ENCODE peak calls at places on chromosomes 7 and 10, in seven cellular contexts. One of them, this sample, is unnamed.

GRCh38 chr10:116238036-116238435 is 35.0 kb downstream of the GFRA1 start:
- DNase-seq in AG10803: no peak
- DNase-seq in IMR-90: no peak
- DNase-seq in epithelial cell of esophagus: no peak
- DNase-seq in neural progenitor cell: peak
- DNase-seq in heart right ventricle: no peak
- DNase-seq in foreskin fibroblast: no peak
- DNase-seq in this sample: no peak

GRCh38 chr10:98293550-98294269 is 25.7 kb upstream of the LOXL4 start:
- DNase-seq in AG10803: peak
- DNase-seq in IMR-90: no peak
- DNase-seq in epithelial cell of esophagus: peak
- DNase-seq in neural progenitor cell: no peak
- DNase-seq in heart right ventricle: peak
- DNase-seq in foreskin fibroblast: no peak
- DNase-seq in this sample: peak

GRCh38 chr7:84536256-84536870 is 341.8 kb upstream of the SEMA3A start:
- DNase-seq in AG10803: peak
- DNase-seq in IMR-90: no peak
- DNase-seq in epithelial cell of esophagus: peak
- DNase-seq in neural progenitor cell: no peak
- DNase-seq in heart right ventricle: no peak
- DNase-seq in foreskin fibroblast: no peak
- DNase-seq in this sample: no peak

GRCh38 chr7:47143344-47143743 is 438.6 kb downstream of the TNS3 start:
- DNase-seq in AG10803: peak
- DNase-seq in IMR-90: peak
- DNase-seq in epithelial cell of esophagus: no peak
- DNase-seq in neural progenitor cell: no peak
- DNase-seq in heart right ventricle: no peak
- DNase-seq in foreskin fibroblast: peak
- DNase-seq in this sample: peak

GRCh38 chr10:86411281-86411841 is 44.8 kb upstream of the GRID1 start:
- DNase-seq in AG10803: peak
- DNase-seq in IMR-90: peak
- DNase-seq in epithelial cell of esophagus: no peak
- DNase-seq in neural progenitor cell: no peak
- DNase-seq in heart right ventricle: peak
- DNase-seq in foreskin fibroblast: peak
- DNase-seq in this sample: peak

GRCh38 chr10:89458289-89458688 is 43.9 kb downstream of the IFIT5 start:
- DNase-seq in AG10803: peak
- DNase-seq in IMR-90: peak
- DNase-seq in epithelial cell of esophagus: peak
- DNase-seq in neural progenitor cell: no peak
- DNase-seq in heart right ventricle: no peak
- DNase-seq in foreskin fibroblast: peak
- DNase-seq in this sample: peak

GRCh38 chr10:67506083-67506756 is 189.8 kb downstream of the CTNNA3 start:
- DNase-seq in AG10803: no peak
- DNase-seq in IMR-90: no peak
- DNase-seq in epithelial cell of esophagus: no peak
- DNase-seq in neural progenitor cell: peak
- DNase-seq in heart right ventricle: no peak
- DNase-seq in foreskin fibroblast: no peak
- DNase-seq in this sample: no peak

GRCh38 chr10:70541738-70542564 is 60.6 kb downstream of the PRF1 start:
- DNase-seq in AG10803: no peak
- DNase-seq in IMR-90: no peak
- DNase-seq in epithelial cell of esophagus: no peak
- DNase-seq in neural progenitor cell: no peak
- DNase-seq in heart right ventricle: no peak
- DNase-seq in foreskin fibroblast: no peak
- DNase-seq in this sample: no peak

GRCh38 chr10:12333382-12334185 is 15.8 kb upstream of the CAMK1D start:
- DNase-seq in AG10803: peak
- DNase-seq in IMR-90: peak
- DNase-seq in epithelial cell of esophagus: peak
- DNase-seq in neural progenitor cell: no peak
- DNase-seq in heart right ventricle: peak
- DNase-seq in foreskin fibroblast: peak
- DNase-seq in this sample: peak

GRCh38 chr7:37285701-37286475 is 162.8 kb downstream of the ELMO1 start:
- DNase-seq in AG10803: no peak
- DNase-seq in IMR-90: no peak
- DNase-seq in epithelial cell of esophagus: no peak
- DNase-seq in neural progenitor cell: no peak
- DNase-seq in heart right ventricle: peak
- DNase-seq in foreskin fibroblast: no peak
- DNase-seq in this sample: no peak

GRCh38 chr7:164882-165660 is 27.3 kb upstream of the FAM20C start:
- DNase-seq in AG10803: no peak
- DNase-seq in IMR-90: no peak
- DNase-seq in epithelial cell of esophagus: no peak
- DNase-seq in neural progenitor cell: no peak
- DNase-seq in heart right ventricle: no peak
- DNase-seq in foreskin fibroblast: no peak
- DNase-seq in this sample: no peak

GRCh38 chr7:17044396-17044795 is 162.6 kb upstream of the AGR3 start:
- DNase-seq in AG10803: no peak
- DNase-seq in IMR-90: no peak
- DNase-seq in epithelial cell of esophagus: no peak
- DNase-seq in neural progenitor cell: peak
- DNase-seq in heart right ventricle: no peak
- DNase-seq in foreskin fibroblast: no peak
- DNase-seq in this sample: no peak

GRCh38 chr7:5689716-5690115 is 91.7 kb downstream of the RNF216 start:
- DNase-seq in AG10803: peak
- DNase-seq in IMR-90: no peak
- DNase-seq in epithelial cell of esophagus: peak
- DNase-seq in neural progenitor cell: no peak
- DNase-seq in heart right ventricle: no peak
- DNase-seq in foreskin fibroblast: no peak
- DNase-seq in this sample: no peak

GRCh38 chr7:144255471-144255897 is 9.1 kb downstream of the OR2A7 start:
- DNase-seq in AG10803: no peak
- DNase-seq in IMR-90: no peak
- DNase-seq in epithelial cell of esophagus: no peak
- DNase-seq in neural progenitor cell: no peak
- DNase-seq in heart right ventricle: no peak
- DNase-seq in foreskin fibroblast: no peak
- DNase-seq in this sample: no peak

GRCh38 chr10:130869179-130869841 is 442.2 kb downstream of the TCERG1L start:
- DNase-seq in AG10803: no peak
- DNase-seq in IMR-90: no peak
- DNase-seq in epithelial cell of esophagus: no peak
- DNase-seq in neural progenitor cell: no peak
- DNase-seq in heart right ventricle: no peak
- DNase-seq in foreskin fibroblast: no peak
- DNase-seq in this sample: no peak

GRCh38 chr7:64046041-64046389 is 781 bp downstream of the ZNF727 start:
- DNase-seq in AG10803: no peak
- DNase-seq in IMR-90: no peak
- DNase-seq in epithelial cell of esophagus: no peak
- DNase-seq in neural progenitor cell: no peak
- DNase-seq in heart right ventricle: no peak
- DNase-seq in foreskin fibroblast: no peak
- DNase-seq in this sample: no peak

GRCh38 chr7:65371468-65371867 is 2.2 kb upstream of the ZNF92 start:
- DNase-seq in AG10803: peak
- DNase-seq in IMR-90: no peak
- DNase-seq in epithelial cell of esophagus: no peak
- DNase-seq in neural progenitor cell: peak
- DNase-seq in heart right ventricle: no peak
- DNase-seq in foreskin fibroblast: peak
- DNase-seq in this sample: no peak

DNA sequence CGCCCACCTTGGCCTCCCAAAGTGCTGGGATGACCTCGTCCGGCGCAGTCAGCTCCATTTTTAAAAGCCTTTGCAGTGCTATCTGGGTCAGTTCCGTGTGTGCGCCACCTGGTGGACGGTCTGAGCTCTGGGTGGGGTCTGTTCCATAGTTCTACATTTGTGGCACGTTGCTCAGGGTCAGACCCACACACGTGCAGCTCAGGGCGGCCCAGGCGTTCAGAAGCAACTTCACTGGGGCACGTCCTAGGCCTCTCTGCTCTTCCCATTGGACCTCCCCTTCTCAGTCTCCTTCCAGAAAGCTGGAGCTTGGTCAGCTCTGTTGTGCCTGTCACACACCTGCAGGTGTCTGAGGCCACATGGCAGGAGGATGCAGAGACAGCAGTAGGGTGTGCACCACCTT is 137.9 kb downstream of the DNAJB6 start:
- DNase-seq in AG10803: no peak
- DNase-seq in IMR-90: no peak
- DNase-seq in epithelial cell of esophagus: no peak
- DNase-seq in neural progenitor cell: peak
- DNase-seq in heart right ventricle: no peak
- DNase-seq in foreskin fibroblast: no peak
- DNase-seq in this sample: no peak
- TF ChIP-seq CTCF in AG10803: peak
- TF ChIP-seq CTCF in IMR-90: peak
- TF ChIP-seq CTCF in epithelial cell of esophagus: no peak
- TF ChIP-seq CTCF in neural progenitor cell: peak
- TF ChIP-seq CTCF in heart right ventricle: peak
- TF ChIP-seq CTCF in foreskin fibroblast: peak
- TF ChIP-seq CTCF in this sample: peak

DNA sequence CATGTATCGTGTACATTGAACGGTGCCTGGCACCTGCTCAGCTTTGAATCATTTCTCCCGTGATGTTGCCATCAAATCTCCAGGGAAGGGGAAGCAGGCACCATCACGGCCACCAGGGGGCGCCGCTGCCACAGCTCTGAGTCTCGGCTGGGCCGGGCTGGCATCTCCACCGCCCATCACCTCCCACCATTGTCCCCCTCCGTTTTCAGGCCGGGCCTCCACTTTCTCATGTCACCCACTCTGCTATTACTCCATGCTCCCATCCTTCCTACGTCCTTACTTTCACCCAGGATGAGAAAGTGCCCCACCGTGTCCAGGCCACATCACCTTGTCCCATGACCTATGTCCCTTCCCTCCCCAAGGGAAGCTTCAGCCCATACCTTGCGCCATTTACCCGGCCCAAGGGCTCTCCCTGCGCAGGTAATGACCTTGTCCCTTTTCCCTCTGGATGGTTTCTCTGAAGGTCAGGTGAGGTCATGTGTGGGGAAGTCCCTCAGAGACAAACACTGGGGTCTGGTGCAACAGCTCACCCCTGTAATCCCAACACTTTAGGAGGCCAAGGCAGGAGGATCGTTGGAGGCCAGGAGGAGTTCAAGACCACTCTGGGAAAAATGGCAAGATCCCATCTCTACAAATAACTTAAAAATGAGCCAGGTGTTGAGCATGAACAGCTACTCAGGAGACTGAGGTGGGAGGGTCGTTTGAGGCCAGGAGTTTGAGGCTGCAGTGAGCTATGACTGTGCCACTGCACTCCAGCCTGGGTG is 31.8 kb upstream of the OCM2 start:
- DNase-seq in AG10803: peak
- DNase-seq in IMR-90: peak
- DNase-seq in epithelial cell of esophagus: peak
- DNase-seq in neural progenitor cell: peak
- DNase-seq in heart right ventricle: peak
- DNase-seq in foreskin fibroblast: peak
- DNase-seq in this sample: peak
- H3K4me3 ChIP-seq in AG10803: no peak
- H3K4me3 ChIP-seq in IMR-90: no peak
- H3K4me3 ChIP-seq in epithelial cell of esophagus: no peak
- H3K4me3 ChIP-seq in neural progenitor cell: no peak
- H3K4me3 ChIP-seq in heart right ventricle: no peak
- H3K4me3 ChIP-seq in foreskin fibroblast: no peak
- H3K4me3 ChIP-seq in this sample: no peak

GRCh38 chr7:73436031-73436929 is 2.7 kb downstream of the FZD9 start:
- DNase-seq in AG10803: no peak
- DNase-seq in IMR-90: no peak
- DNase-seq in epithelial cell of esophagus: no peak
- DNase-seq in neural progenitor cell: no peak
- DNase-seq in heart right ventricle: no peak
- DNase-seq in foreskin fibroblast: no peak
- DNase-seq in this sample: peak
- TF ChIP-seq CTCF in AG10803: no peak
- TF ChIP-seq CTCF in IMR-90: no peak
- TF ChIP-seq CTCF in epithelial cell of esophagus: peak
- TF ChIP-seq CTCF in neural progenitor cell: no peak
- TF ChIP-seq CTCF in heart right ventricle: no peak
- TF ChIP-seq CTCF in foreskin fibroblast: no peak
- TF ChIP-seq CTCF in this sample: no peak

GRCh38 chr10:32955790-32956189 is 2.2 kb downstream of the ITGB1 start:
- DNase-seq in AG10803: no peak
- DNase-seq in IMR-90: no peak
- DNase-seq in epithelial cell of esophagus: no peak
- DNase-seq in neural progenitor cell: no peak
- DNase-seq in heart right ventricle: no peak
- DNase-seq in foreskin fibroblast: no peak
- DNase-seq in this sample: no peak
- H3K4me3 ChIP-seq in AG10803: peak
- H3K4me3 ChIP-seq in IMR-90: peak
- H3K4me3 ChIP-seq in epithelial cell of esophagus: peak
- H3K4me3 ChIP-seq in neural progenitor cell: peak
- H3K4me3 ChIP-seq in heart right ventricle: peak
- H3K4me3 ChIP-seq in foreskin fibroblast: peak
- H3K4me3 ChIP-seq in this sample: peak

GRCh38 chr10:33798754-33799153 is 464.3 kb upstream of the NRP1 start:
- DNase-seq in AG10803: no peak
- DNase-seq in IMR-90: no peak
- DNase-seq in epithelial cell of esophagus: no peak
- DNase-seq in neural progenitor cell: no peak
- DNase-seq in heart right ventricle: no peak
- DNase-seq in foreskin fibroblast: no peak
- DNase-seq in this sample: no peak

GRCh38 chr10:33790506-33791283 is 456.2 kb upstream of the NRP1 start:
- DNase-seq in AG10803: no peak
- DNase-seq in IMR-90: no peak
- DNase-seq in epithelial cell of esophagus: no peak
- DNase-seq in neural progenitor cell: no peak
- DNase-seq in heart right ventricle: peak
- DNase-seq in foreskin fibroblast: no peak
- DNase-seq in this sample: peak

GRCh38 chr10:33791295-33791694 is 456.8 kb upstream of the NRP1 start:
- DNase-seq in AG10803: no peak
- DNase-seq in IMR-90: peak
- DNase-seq in epithelial cell of esophagus: no peak
- DNase-seq in neural progenitor cell: no peak
- DNase-seq in heart right ventricle: no peak
- DNase-seq in foreskin fibroblast: peak
- DNase-seq in this sample: no peak

GRCh38 chr10:33795529-33795928 is 461.1 kb upstream of the NRP1 start:
- DNase-seq in AG10803: no peak
- DNase-seq in IMR-90: no peak
- DNase-seq in epithelial cell of esophagus: no peak
- DNase-seq in neural progenitor cell: no peak
- DNase-seq in heart right ventricle: no peak
- DNase-seq in foreskin fibroblast: no peak
- DNase-seq in this sample: no peak

DNA sequence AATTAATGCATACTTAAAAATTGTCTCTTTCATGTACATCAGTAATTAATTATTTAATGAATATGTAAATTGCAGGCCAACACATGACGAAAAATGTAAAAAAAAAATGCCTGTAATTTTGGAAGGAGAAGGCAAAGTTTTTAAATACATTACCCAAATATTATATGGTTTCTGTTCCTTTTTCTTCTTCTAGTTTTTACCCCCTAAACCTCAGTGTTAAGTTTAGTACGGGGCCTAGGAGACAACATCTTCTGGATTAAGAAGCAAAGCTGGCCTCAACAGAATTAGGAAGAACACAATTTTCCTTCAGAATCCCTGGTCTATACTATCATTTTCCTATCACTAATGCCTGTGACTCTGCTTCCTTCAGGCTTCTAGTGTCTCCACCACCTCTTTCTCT is 459.3 kb upstream of the NRP1 start:
- DNase-seq in AG10803: no peak
- DNase-seq in IMR-90: no peak
- DNase-seq in epithelial cell of esophagus: no peak
- DNase-seq in neural progenitor cell: no peak
- DNase-seq in heart right ventricle: no peak
- DNase-seq in foreskin fibroblast: no peak
- DNase-seq in this sample: no peak
- TF ChIP-seq CTCF in AG10803: no peak
- TF ChIP-seq CTCF in IMR-90: no peak
- TF ChIP-seq CTCF in epithelial cell of esophagus: no peak
- TF ChIP-seq CTCF in neural progenitor cell: no peak
- TF ChIP-seq CTCF in heart right ventricle: no peak
- TF ChIP-seq CTCF in foreskin fibroblast: no peak
- TF ChIP-seq CTCF in this sample: no peak